ENCODE peak calls at places on chromosome 12, in ten cellular contexts. One of them, this sample, is unnamed.
A peak's percentile ranks its signal among the peaks of the same experiment; 100 is the strongest.

GRCh38 chr12:102740157-102741032 is 176.6 kb downstream of the PAH start:
- DNase-seq in T-helper 17 cell: no peak
- DNase-seq in endodermal cell: no peak
- DNase-seq in T follicular helper cell: no peak
- DNase-seq in EL: peak; percentile 53
- DNase-seq in A172: peak; percentile 43
- DNase-seq in testis: no peak
- DNase-seq in A549: peak; percentile 12
- DNase-seq in RCC 7860: no peak
- DNase-seq in stimulated activated CD8-positive, alpha-beta memory T cell treated with anti-CD3 and anti-CD28 coated beads, Interleukin-7, amount 100 ng/mL, for 1 hour: no peak
- DNase-seq in this sample: no peak

GRCh38 chr12:96471368-96472040 is 17.9 kb upstream of the CFAP54 start:
- DNase-seq in T-helper 17 cell: no peak
- DNase-seq in endodermal cell: no peak
- DNase-seq in T follicular helper cell: no peak
- DNase-seq in EL: peak; percentile 63
- DNase-seq in A172: peak; percentile 55
- DNase-seq in testis: no peak
- DNase-seq in A549: no peak
- DNase-seq in RCC 7860: no peak
- DNase-seq in stimulated activated CD8-positive, alpha-beta memory T cell treated with anti-CD3 and anti-CD28 coated beads, Interleukin-7, amount 100 ng/mL, for 1 hour: no peak
- DNase-seq in this sample: no peak

GRCh38 chr12:108647199-108647935 is 13.7 kb upstream of the SELPLG start:
- DNase-seq in T-helper 17 cell: no peak
- DNase-seq in endodermal cell: peak; percentile 50
- DNase-seq in T follicular helper cell: no peak
- DNase-seq in EL: no peak
- DNase-seq in A172: no peak
- DNase-seq in testis: no peak
- DNase-seq in A549: no peak
- DNase-seq in RCC 7860: no peak
- DNase-seq in stimulated activated CD8-positive, alpha-beta memory T cell treated with anti-CD3 and anti-CD28 coated beads, Interleukin-7, amount 100 ng/mL, for 1 hour: no peak
- DNase-seq in this sample: no peak

GRCh38 chr12:71014180-71014785 is 93.7 kb upstream of the PTPRR start:
- DNase-seq in T-helper 17 cell: no peak
- DNase-seq in endodermal cell: no peak
- DNase-seq in T follicular helper cell: no peak
- DNase-seq in EL: no peak
- DNase-seq in A172: peak; percentile 56
- DNase-seq in testis: no peak
- DNase-seq in A549: peak; percentile 27
- DNase-seq in RCC 7860: no peak
- DNase-seq in stimulated activated CD8-positive, alpha-beta memory T cell treated with anti-CD3 and anti-CD28 coated beads, Interleukin-7, amount 100 ng/mL, for 1 hour: no peak
- DNase-seq in this sample: no peak

GRCh38 chr12:108972226-108972757 is 48.6 kb downstream of the SVOP start:
- DNase-seq in T-helper 17 cell: no peak
- DNase-seq in endodermal cell: no peak
- DNase-seq in T follicular helper cell: no peak
- DNase-seq in EL: no peak
- DNase-seq in A172: no peak
- DNase-seq in testis: no peak
- DNase-seq in A549: no peak
- DNase-seq in RCC 7860: no peak
- DNase-seq in stimulated activated CD8-positive, alpha-beta memory T cell treated with anti-CD3 and anti-CD28 coated beads, Interleukin-7, amount 100 ng/mL, for 1 hour: no peak
- DNase-seq in this sample: no peak

GRCh38 chr12:47367912-47368537 is 288.3 kb upstream of the AMIGO2 start:
- DNase-seq in T-helper 17 cell: no peak
- DNase-seq in endodermal cell: no peak
- DNase-seq in T follicular helper cell: no peak
- DNase-seq in EL: no peak
- DNase-seq in A172: no peak
- DNase-seq in testis: no peak
- DNase-seq in A549: no peak
- DNase-seq in RCC 7860: no peak
- DNase-seq in stimulated activated CD8-positive, alpha-beta memory T cell treated with anti-CD3 and anti-CD28 coated beads, Interleukin-7, amount 100 ng/mL, for 1 hour: no peak
- DNase-seq in this sample: no peak

GRCh38 chr12:98758331-98758730 is 113.2 kb downstream of the APAF1 start:
- DNase-seq in T-helper 17 cell: no peak
- DNase-seq in endodermal cell: no peak
- DNase-seq in T follicular helper cell: no peak
- DNase-seq in EL: peak; percentile 47
- DNase-seq in A172: peak; percentile 26
- DNase-seq in testis: no peak
- DNase-seq in A549: no peak
- DNase-seq in RCC 7860: no peak
- DNase-seq in stimulated activated CD8-positive, alpha-beta memory T cell treated with anti-CD3 and anti-CD28 coated beads, Interleukin-7, amount 100 ng/mL, for 1 hour: no peak
- DNase-seq in this sample: no peak

GRCh38 chr12:130970908-130971233 is 17.2 kb downstream of the ADGRD1 start:
- DNase-seq in T-helper 17 cell: no peak
- DNase-seq in endodermal cell: no peak
- DNase-seq in T follicular helper cell: no peak
- DNase-seq in EL: no peak
- DNase-seq in A172: no peak
- DNase-seq in testis: no peak
- DNase-seq in A549: no peak
- DNase-seq in RCC 7860: no peak
- DNase-seq in stimulated activated CD8-positive, alpha-beta memory T cell treated with anti-CD3 and anti-CD28 coated beads, Interleukin-7, amount 100 ng/mL, for 1 hour: no peak
- DNase-seq in this sample: no peak

GRCh38 chr12:74741113-74741512 is 203.5 kb downstream of the ATXN7L3B start:
- DNase-seq in T-helper 17 cell: no peak
- DNase-seq in endodermal cell: no peak
- DNase-seq in T follicular helper cell: no peak
- DNase-seq in EL: no peak
- DNase-seq in A172: no peak
- DNase-seq in testis: no peak
- DNase-seq in A549: no peak
- DNase-seq in RCC 7860: no peak
- DNase-seq in stimulated activated CD8-positive, alpha-beta memory T cell treated with anti-CD3 and anti-CD28 coated beads, Interleukin-7, amount 100 ng/mL, for 1 hour: no peak
- DNase-seq in this sample: no peak

GRCh38 chr12:13061377-13061776 is 17.2 kb downstream of the FAM234B start:
- DNase-seq in T-helper 17 cell: no peak
- DNase-seq in endodermal cell: peak; percentile 65
- DNase-seq in T follicular helper cell: no peak
- DNase-seq in EL: no peak
- DNase-seq in A172: no peak
- DNase-seq in testis: no peak
- DNase-seq in A549: no peak
- DNase-seq in RCC 7860: no peak
- DNase-seq in stimulated activated CD8-positive, alpha-beta memory T cell treated with anti-CD3 and anti-CD28 coated beads, Interleukin-7, amount 100 ng/mL, for 1 hour: no peak
- DNase-seq in this sample: no peak

GRCh38 chr12:1608783-1609119 is 14.4 kb upstream of the FBXL14 start:
- DNase-seq in T-helper 17 cell: no peak
- DNase-seq in endodermal cell: no peak
- DNase-seq in T follicular helper cell: no peak
- DNase-seq in EL: no peak
- DNase-seq in A172: no peak
- DNase-seq in testis: no peak
- DNase-seq in A549: no peak
- DNase-seq in RCC 7860: no peak
- DNase-seq in stimulated activated CD8-positive, alpha-beta memory T cell treated with anti-CD3 and anti-CD28 coated beads, Interleukin-7, amount 100 ng/mL, for 1 hour: no peak
- DNase-seq in this sample: no peak

GRCh38 chr12:47032644-47033043 is 46.8 kb upstream of the PCED1B start:
- DNase-seq in T-helper 17 cell: no peak
- DNase-seq in endodermal cell: no peak
- DNase-seq in T follicular helper cell: no peak
- DNase-seq in EL: peak; percentile 65
- DNase-seq in A172: no peak
- DNase-seq in testis: no peak
- DNase-seq in A549: no peak
- DNase-seq in RCC 7860: peak; percentile 41
- DNase-seq in stimulated activated CD8-positive, alpha-beta memory T cell treated with anti-CD3 and anti-CD28 coated beads, Interleukin-7, amount 100 ng/mL, for 1 hour: no peak
- DNase-seq in this sample: no peak

GRCh38 chr12:91604897-91605296 is 422.3 kb upstream of the DCN start:
- DNase-seq in T-helper 17 cell: no peak
- DNase-seq in endodermal cell: no peak
- DNase-seq in T follicular helper cell: no peak
- DNase-seq in EL: peak; percentile 2
- DNase-seq in A172: no peak
- DNase-seq in testis: no peak
- DNase-seq in A549: no peak
- DNase-seq in RCC 7860: no peak
- DNase-seq in stimulated activated CD8-positive, alpha-beta memory T cell treated with anti-CD3 and anti-CD28 coated beads, Interleukin-7, amount 100 ng/mL, for 1 hour: no peak
- DNase-seq in this sample: no peak

GRCh38 chr12:51593539-51593938 is 2.5 kb downstream of the SCN8A start:
- DNase-seq in T-helper 17 cell: no peak
- DNase-seq in endodermal cell: peak; percentile 76
- DNase-seq in T follicular helper cell: no peak
- DNase-seq in EL: peak; percentile 49
- DNase-seq in A172: peak; percentile 40
- DNase-seq in testis: peak; percentile 45
- DNase-seq in A549: no peak
- DNase-seq in RCC 7860: no peak
- DNase-seq in stimulated activated CD8-positive, alpha-beta memory T cell treated with anti-CD3 and anti-CD28 coated beads, Interleukin-7, amount 100 ng/mL, for 1 hour: no peak
- DNase-seq in this sample: no peak

GRCh38 chr12:131672311-131672940 is 38.5 kb upstream of the SFSWAP start:
- DNase-seq in T-helper 17 cell: no peak
- DNase-seq in endodermal cell: peak; percentile 42
- DNase-seq in T follicular helper cell: no peak
- DNase-seq in EL: no peak
- DNase-seq in A172: no peak
- DNase-seq in testis: no peak
- DNase-seq in A549: no peak
- DNase-seq in RCC 7860: no peak
- DNase-seq in stimulated activated CD8-positive, alpha-beta memory T cell treated with anti-CD3 and anti-CD28 coated beads, Interleukin-7, amount 100 ng/mL, for 1 hour: no peak
- DNase-seq in this sample: no peak

GRCh38 chr12:54701940-54702592 is 53.9 kb upstream of the DCD start:
- DNase-seq in T-helper 17 cell: no peak
- DNase-seq in endodermal cell: no peak
- DNase-seq in T follicular helper cell: peak; percentile 9
- DNase-seq in EL: peak; percentile 36
- DNase-seq in A172: peak; percentile 33
- DNase-seq in testis: no peak
- DNase-seq in A549: peak; percentile 34
- DNase-seq in RCC 7860: peak; percentile 19
- DNase-seq in stimulated activated CD8-positive, alpha-beta memory T cell treated with anti-CD3 and anti-CD28 coated beads, Interleukin-7, amount 100 ng/mL, for 1 hour: no peak
- DNase-seq in this sample: no peak

GRCh38 chr12:54529581-54529980 is 19.8 kb upstream of the PDE1B start:
- DNase-seq in T-helper 17 cell: no peak
- DNase-seq in endodermal cell: no peak
- DNase-seq in T follicular helper cell: no peak
- DNase-seq in EL: no peak
- DNase-seq in A172: no peak
- DNase-seq in testis: no peak
- DNase-seq in A549: no peak
- DNase-seq in RCC 7860: no peak
- DNase-seq in stimulated activated CD8-positive, alpha-beta memory T cell treated with anti-CD3 and anti-CD28 coated beads, Interleukin-7, amount 100 ng/mL, for 1 hour: no peak
- DNase-seq in this sample: no peak

GRCh38 chr12:19850341-19851065 is 411.2 kb downstream of the AEBP2 start:
- DNase-seq in T-helper 17 cell: no peak
- DNase-seq in endodermal cell: no peak
- DNase-seq in T follicular helper cell: no peak
- DNase-seq in EL: peak; percentile 19
- DNase-seq in A172: no peak
- DNase-seq in testis: no peak
- DNase-seq in A549: no peak
- DNase-seq in RCC 7860: no peak
- DNase-seq in stimulated activated CD8-positive, alpha-beta memory T cell treated with anti-CD3 and anti-CD28 coated beads, Interleukin-7, amount 100 ng/mL, for 1 hour: no peak
- DNase-seq in this sample: no peak

GRCh38 chr12:10562306-10562933 is 51.0 kb downstream of the MAGOHB start:
- DNase-seq in T-helper 17 cell: no peak
- DNase-seq in endodermal cell: no peak
- DNase-seq in T follicular helper cell: no peak
- DNase-seq in EL: peak; percentile 40
- DNase-seq in A172: peak; percentile 12
- DNase-seq in testis: no peak
- DNase-seq in A549: peak; percentile 13
- DNase-seq in RCC 7860: peak; percentile 17
- DNase-seq in stimulated activated CD8-positive, alpha-beta memory T cell treated with anti-CD3 and anti-CD28 coated beads, Interleukin-7, amount 100 ng/mL, for 1 hour: no peak
- DNase-seq in this sample: no peak